ENCODE peak calls at places on chromosome 20, in nine cellular contexts. C is NCI-H1694 treated with DMSO at 0.1 percent for 48 hours, W is Caki2, B is lower leg skin, P is right cardiac atrium, H is nephron progenitor cell, Q is DND-41, D is dermis microvascular lymphatic vessel endothelial cell, K is NCI-H1417. G is an unnamed sample.

GRCh38 chr20:21074605-21075336 is 31.4 kb downstream of the LINC00237 start:
- DNase-seq in C (no peak), W (peak), B (no peak), P (no peak), H (no peak), Q (no peak), D (no peak), K (no peak), G (no peak)

GRCh38 chr20:2314759-2315439 is 19.1 kb downstream of the TGM3 start:
- DNase-seq in C (no peak), W (peak), B (no peak), P (peak), H (no peak), Q (no peak), D (no peak), K (peak), G (peak)

GRCh38 chr20:40860487-40860902 is 168.1 kb upstream of the TOP1 start:
- DNase-seq in C (no peak), W (no peak), B (no peak), P (no peak), H (no peak), Q (no peak), D (no peak), K (no peak), G (peak)

GRCh38 chr20:40016359-40016758 is 672.7 kb downstream of the MAFB start:
- DNase-seq in C (no peak), W (no peak), B (no peak), P (no peak), H (no peak), Q (no peak), D (no peak), K (no peak), G (no peak)

GRCh38 chr20:36101201-36101600 is 53.3 kb upstream of the EPB41L1 start:
- DNase-seq in C (no peak), W (peak), B (no peak), P (no peak), H (no peak), Q (no peak), D (no peak), K (peak), G (no peak)

GRCh38 chr20:48049631-48050030 is 264.4 kb upstream of the SULF2 start:
- DNase-seq in C (peak), W (no peak), B (no peak), P (no peak), H (no peak), Q (no peak), D (peak), K (no peak), G (no peak)

GRCh38 chr20:54256202-54256601 is 48.3 kb downstream of the PFDN4 start:
- DNase-seq in C (no peak), W (no peak), B (no peak), P (no peak), H (no peak), Q (no peak), D (no peak), K (no peak), G (no peak)

GRCh38 chr20:57996936-57997629 is 231.4 kb downstream of the ANKRD60 start:
- DNase-seq in C (no peak), W (peak), B (no peak), P (no peak), H (no peak), Q (no peak), D (no peak), K (no peak), G (peak)

GRCh38 chr20:46809961-46810360 is 84.7 kb upstream of the EYA2 start:
- DNase-seq in C (no peak), W (no peak), B (peak), P (no peak), H (no peak), Q (no peak), D (no peak), K (peak), G (no peak)

GRCh38 chr20:2942439-2942838 is 69.2 kb downstream of the PTPRA start:
- DNase-seq in C (no peak), W (no peak), B (no peak), P (no peak), H (no peak), Q (no peak), D (peak), K (no peak), G (no peak)

GRCh38 chr20:6740096-6740495 is 27.4 kb upstream of the BMP2 start:
- DNase-seq in C (no peak), W (no peak), B (no peak), P (no peak), H (no peak), Q (no peak), D (no peak), K (no peak), G (no peak)

GRCh38 chr20:62554214-62554897 is 78.6 kb upstream of the GATA5 start:
- DNase-seq in C (no peak), W (no peak), B (no peak), P (no peak), H (no peak), Q (no peak), D (no peak), K (peak), G (no peak)

GRCh38 chr20:18007534-18008292 is 38.9 kb downstream of the MGME1 start:
- DNase-seq in C (no peak), W (no peak), B (no peak), P (peak), H (no peak), Q (no peak), D (no peak), K (no peak), G (no peak)

GRCh38 chr20:48384147-48384818 is 443.5 kb downstream of the PREX1 start:
- DNase-seq in C (no peak), W (peak), B (no peak), P (no peak), H (peak), Q (peak), D (no peak), K (no peak), G (no peak)

GRCh38 chr20:41249781-41250281 is 67.7 kb downstream of the ZHX3 start:
- DNase-seq in C (no peak), W (peak), B (no peak), P (peak), H (peak), Q (no peak), D (peak), K (peak), G (no peak)

GRCh38 chr20:49292010-49292409 is 14.2 kb upstream of the ZNFX1 start:
- DNase-seq in C (no peak), W (no peak), B (no peak), P (no peak), H (no peak), Q (no peak), D (no peak), K (no peak), G (no peak)

G was measured in AG08395.